ENCODE peak calls at places on chromosome 16, in ten cellular contexts. C is activated T-cell treated with anti-CD3 and anti-CD28 coated beads, Interleukin-2, amount 50 U/mL, for 1 hour; W is tibial nerve; Z is mesendoderm; T is AG10803; F is cardiac muscle cell; G is stimulated activated CD8-positive, alpha-beta memory T cell treated with anti-CD3 and anti-CD28 coated beads, Interleukin-4, amount 100 ng/mL, for 1 hour; X is activated CD4-positive, alpha-beta T cell treated with anti-CD3 and anti-CD28 coated beads, Interleukin-2, amount 50 U/mL, for 1 hour; Y is T-helper 2 cell; S is Peyer's patch. O is an unnamed sample.

GRCh38 chr16:84453061-84453752 is 51.3 kb downstream of the MEAK7 start:
- DNase-seq in F (no peak), S (no peak), Y (no peak), G (no peak), X (no peak), Z (no peak), T (no peak), W (no peak), C (no peak), O (peak)

GRCh38 chr16:12087901-12088364 is 111.4 kb downstream of the SNX29 start:
- DNase-seq in S (peak), F (no peak), C (peak), W (no peak), Z (no peak), Y (no peak), T (no peak), X (no peak), G (no peak), O (peak)

GRCh38 chr16:68792465-68793324 is 50.6 kb upstream of the TANGO6 start:
- DNase-seq in G (no peak), X (no peak), W (no peak), T (peak), Z (no peak), F (peak), Y (no peak), S (no peak), C (no peak), O (no peak)

GRCh38 chr16:27972500-27972899 is 91.0 kb downstream of the GSG1L start:
- DNase-seq in S (no peak), C (peak), Y (no peak), T (peak), F (peak), X (peak), W (no peak), G (peak), Z (peak), O (peak)

GRCh38 chr16:22239131-22239805 is 33.2 kb downstream of the EEF2K start:
- DNase-seq in Z (no peak), T (no peak), F (no peak), X (no peak), C (no peak), G (no peak), Y (no peak), S (no peak), W (no peak), O (no peak)

GRCh38 chr16:55532227-55532626 is 23.4 kb downstream of the LPCAT2 start:
- DNase-seq in F (no peak), W (no peak), Z (no peak), Y (no peak), T (peak), G (no peak), S (no peak), C (no peak), X (no peak), O (no peak)

GRCh38 chr16:11978080-11978479 is 1.5 kb downstream of the SNX29 start:
- DNase-seq in W (no peak), C (no peak), Y (no peak), G (no peak), T (no peak), F (no peak), X (no peak), S (no peak), Z (no peak), O (no peak)

GRCh38 chr16:77359065-77359502 is 75.8 kb downstream of the ADAMTS18 start:
- DNase-seq in X (no peak), W (no peak), C (no peak), G (no peak), S (no peak), T (peak), Y (no peak), F (peak), Z (no peak), O (no peak)

GRCh38 chr16:12578001-12578400 is 225.7 kb downstream of the CPPED1 start:
- DNase-seq in G (no peak), F (no peak), S (no peak), C (no peak), Y (no peak), W (no peak), X (no peak), Z (no peak), T (no peak), O (no peak)

GRCh38 chr16:50396770-50397525 is 28.2 kb upstream of the BRD7 start:
- DNase-seq in F (no peak), W (no peak), Z (peak), X (no peak), T (no peak), C (no peak), Y (no peak), S (no peak), G (no peak), O (no peak)

GRCh38 chr16:48614759-48615158 is 4.8 kb upstream of the N4BP1 start:
- DNase-seq in F (no peak), Z (no peak), G (no peak), T (no peak), W (no peak), Y (no peak), X (no peak), S (no peak), C (no peak), O (no peak)

GRCh38 chr16:8376858-8377257 is 213.5 kb downstream of the TMEM114 start:
- DNase-seq in X (no peak), Y (no peak), S (no peak), T (no peak), C (no peak), F (no peak), G (no peak), W (no peak), Z (no peak), O (no peak)

O was measured in activated effector memory CD4-positive, alpha-beta T cell treated with anti-CD3 and anti-CD28 coated beads, Interleukin-2, amount 50 U/mL, for 16 hours.